ENCODE peak calls at places on chromosomes 5 and 9, in ten cellular contexts. One of them, this sample, is unnamed.

GRCh38 chr5:150044334-150044681 is 42.0 kb downstream of the CSF1R start:
- DNase-seq in NCI-H524 treated with DMSO at 0.1 percent for 48 hours: no peak
- DNase-seq in non-pigmented ciliary epithelial cell: peak
- DNase-seq in foreskin fibroblast: peak
- DNase-seq in Peyer's patch: no peak
- DNase-seq in H7: no peak
- DNase-seq in EH: peak
- DNase-seq in posterior vena cava: no peak
- DNase-seq in GM13976: no peak
- DNase-seq in heart right ventricle: no peak
- DNase-seq in this sample: no peak

GRCh38 chr9:7086389-7086788 is 328.6 kb downstream of the KDM4C start:
- DNase-seq in GM13976: no peak
- DNase-seq in Peyer's patch: no peak
- DNase-seq in non-pigmented ciliary epithelial cell: no peak
- DNase-seq in posterior vena cava: no peak
- DNase-seq in foreskin fibroblast: no peak
- DNase-seq in H7: no peak
- DNase-seq in heart right ventricle: no peak
- DNase-seq in NCI-H524 treated with DMSO at 0.1 percent for 48 hours: no peak
- DNase-seq in EH: no peak
- DNase-seq in this sample: no peak

GRCh38 chr5:175688352-175689146 is 30.7 kb downstream of the HRH2 start:
- DNase-seq in foreskin fibroblast: no peak
- DNase-seq in H7: peak
- DNase-seq in NCI-H524 treated with DMSO at 0.1 percent for 48 hours: no peak
- DNase-seq in non-pigmented ciliary epithelial cell: no peak
- DNase-seq in heart right ventricle: no peak
- DNase-seq in EH: no peak
- DNase-seq in posterior vena cava: peak
- DNase-seq in GM13976: no peak
- DNase-seq in Peyer's patch: no peak
- DNase-seq in this sample: no peak

GRCh38 chr9:83503881-83504280 is 34.3 kb downstream of the FRMD3 start:
- DNase-seq in NCI-H524 treated with DMSO at 0.1 percent for 48 hours: no peak
- DNase-seq in posterior vena cava: no peak
- DNase-seq in foreskin fibroblast: no peak
- DNase-seq in heart right ventricle: no peak
- DNase-seq in EH: no peak
- DNase-seq in non-pigmented ciliary epithelial cell: no peak
- DNase-seq in H7: no peak
- DNase-seq in Peyer's patch: no peak
- DNase-seq in GM13976: no peak
- DNase-seq in this sample: no peak

GRCh38 chr9:98558575-98558974 is 150.2 kb downstream of the GABBR2 start:
- DNase-seq in heart right ventricle: no peak
- DNase-seq in Peyer's patch: no peak
- DNase-seq in posterior vena cava: no peak
- DNase-seq in NCI-H524 treated with DMSO at 0.1 percent for 48 hours: no peak
- DNase-seq in non-pigmented ciliary epithelial cell: no peak
- DNase-seq in foreskin fibroblast: no peak
- DNase-seq in H7: no peak
- DNase-seq in GM13976: no peak
- DNase-seq in EH: no peak
- DNase-seq in this sample: no peak

GRCh38 chr5:133048993-133049725 is 2.7 kb upstream of the HSPA4 start:
- DNase-seq in Peyer's patch: no peak
- DNase-seq in posterior vena cava: no peak
- DNase-seq in foreskin fibroblast: no peak
- DNase-seq in EH: peak
- DNase-seq in GM13976: no peak
- DNase-seq in NCI-H524 treated with DMSO at 0.1 percent for 48 hours: no peak
- DNase-seq in non-pigmented ciliary epithelial cell: no peak
- DNase-seq in H7: no peak
- DNase-seq in heart right ventricle: no peak
- DNase-seq in this sample: no peak

GRCh38 chr5:69074664-69075521 is 18.9 kb upstream of the SLC30A5 start:
- DNase-seq in EH: no peak
- DNase-seq in GM13976: no peak
- DNase-seq in Peyer's patch: no peak
- DNase-seq in NCI-H524 treated with DMSO at 0.1 percent for 48 hours: no peak
- DNase-seq in non-pigmented ciliary epithelial cell: no peak
- DNase-seq in heart right ventricle: no peak
- DNase-seq in H7: peak
- DNase-seq in posterior vena cava: no peak
- DNase-seq in foreskin fibroblast: no peak
- DNase-seq in this sample: peak

GRCh38 chr5:111347021-111347420 is 122.8 kb downstream of the CAMK4 start:
- DNase-seq in posterior vena cava: no peak
- DNase-seq in EH: no peak
- DNase-seq in non-pigmented ciliary epithelial cell: no peak
- DNase-seq in GM13976: no peak
- DNase-seq in heart right ventricle: no peak
- DNase-seq in foreskin fibroblast: no peak
- DNase-seq in Peyer's patch: no peak
- DNase-seq in H7: no peak
- DNase-seq in NCI-H524 treated with DMSO at 0.1 percent for 48 hours: no peak
- DNase-seq in this sample: no peak

GRCh38 chr5:181261320-181262085 is 560 bp upstream of the TRIM52 start:
- DNase-seq in posterior vena cava: peak
- DNase-seq in EH: peak
- DNase-seq in GM13976: peak
- DNase-seq in heart right ventricle: peak
- DNase-seq in foreskin fibroblast: peak
- DNase-seq in H7: peak
- DNase-seq in NCI-H524 treated with DMSO at 0.1 percent for 48 hours: no peak
- DNase-seq in Peyer's patch: peak
- DNase-seq in non-pigmented ciliary epithelial cell: no peak
- DNase-seq in this sample: peak

GRCh38 chr9:6944093-6944551 is 186.3 kb downstream of the KDM4C start:
- DNase-seq in foreskin fibroblast: peak
- DNase-seq in H7: no peak
- DNase-seq in NCI-H524 treated with DMSO at 0.1 percent for 48 hours: peak
- DNase-seq in non-pigmented ciliary epithelial cell: no peak
- DNase-seq in posterior vena cava: no peak
- DNase-seq in Peyer's patch: no peak
- DNase-seq in GM13976: no peak
- DNase-seq in EH: peak
- DNase-seq in heart right ventricle: no peak
- DNase-seq in this sample: peak

GRCh38 chr5:60483046-60483445 is 216.9 kb downstream of the DEPDC1B start:
- DNase-seq in EH: peak
- DNase-seq in heart right ventricle: no peak
- DNase-seq in GM13976: no peak
- DNase-seq in NCI-H524 treated with DMSO at 0.1 percent for 48 hours: no peak
- DNase-seq in H7: no peak
- DNase-seq in posterior vena cava: no peak
- DNase-seq in foreskin fibroblast: no peak
- DNase-seq in Peyer's patch: no peak
- DNase-seq in non-pigmented ciliary epithelial cell: no peak
- DNase-seq in this sample: no peak

GRCh38 chr5:1007681-1008450 is 736 bp upstream of the NKD2 start:
- DNase-seq in H7: no peak
- DNase-seq in posterior vena cava: peak
- DNase-seq in heart right ventricle: peak
- DNase-seq in EH: no peak
- DNase-seq in NCI-H524 treated with DMSO at 0.1 percent for 48 hours: no peak
- DNase-seq in GM13976: no peak
- DNase-seq in foreskin fibroblast: no peak
- DNase-seq in Peyer's patch: peak
- DNase-seq in non-pigmented ciliary epithelial cell: no peak
- DNase-seq in this sample: no peak

GRCh38 chr9:86735772-86736458 is 211.4 kb downstream of the GAS1 start:
- DNase-seq in Peyer's patch: no peak
- DNase-seq in foreskin fibroblast: no peak
- DNase-seq in GM13976: no peak
- DNase-seq in posterior vena cava: no peak
- DNase-seq in NCI-H524 treated with DMSO at 0.1 percent for 48 hours: no peak
- DNase-seq in EH: peak
- DNase-seq in H7: no peak
- DNase-seq in non-pigmented ciliary epithelial cell: no peak
- DNase-seq in heart right ventricle: no peak
- DNase-seq in this sample: no peak

GRCh38 chr9:2461886-2462285 is 159.7 kb upstream of the VLDLR start:
- DNase-seq in GM13976: no peak
- DNase-seq in EH: peak
- DNase-seq in non-pigmented ciliary epithelial cell: no peak
- DNase-seq in NCI-H524 treated with DMSO at 0.1 percent for 48 hours: no peak
- DNase-seq in foreskin fibroblast: no peak
- DNase-seq in Peyer's patch: no peak
- DNase-seq in posterior vena cava: no peak
- DNase-seq in heart right ventricle: no peak
- DNase-seq in H7: no peak
- DNase-seq in this sample: no peak

GRCh38 chr5:169979871-169980270 is 424 bp downstream of the INSYN2B start:
- DNase-seq in NCI-H524 treated with DMSO at 0.1 percent for 48 hours: no peak
- DNase-seq in heart right ventricle: no peak
- DNase-seq in foreskin fibroblast: no peak
- DNase-seq in posterior vena cava: no peak
- DNase-seq in H7: no peak
- DNase-seq in non-pigmented ciliary epithelial cell: no peak
- DNase-seq in EH: peak
- DNase-seq in GM13976: no peak
- DNase-seq in Peyer's patch: no peak
- DNase-seq in this sample: no peak

GRCh38 chr9:37801287-37801850 is 772 bp downstream of the DCAF10 start:
- DNase-seq in posterior vena cava: peak
- DNase-seq in Peyer's patch: peak
- DNase-seq in NCI-H524 treated with DMSO at 0.1 percent for 48 hours: no peak
- DNase-seq in foreskin fibroblast: no peak
- DNase-seq in GM13976: peak
- DNase-seq in H7: peak
- DNase-seq in non-pigmented ciliary epithelial cell: no peak
- DNase-seq in EH: peak
- DNase-seq in heart right ventricle: peak
- DNase-seq in this sample: peak

GRCh38 chr5:82885657-82886389 is 191.4 kb downstream of the TMEM167A start:
- DNase-seq in heart right ventricle: no peak
- DNase-seq in GM13976: peak
- DNase-seq in H7: no peak
- DNase-seq in non-pigmented ciliary epithelial cell: peak
- DNase-seq in foreskin fibroblast: peak
- DNase-seq in EH: peak
- DNase-seq in posterior vena cava: no peak
- DNase-seq in Peyer's patch: no peak
- DNase-seq in NCI-H524 treated with DMSO at 0.1 percent for 48 hours: no peak
- DNase-seq in this sample: no peak

GRCh38 chr5:657570-657969 is 35.6 kb downstream of the TPPP start:
- DNase-seq in NCI-H524 treated with DMSO at 0.1 percent for 48 hours: no peak
- DNase-seq in non-pigmented ciliary epithelial cell: peak
- DNase-seq in GM13976: no peak
- DNase-seq in H7: no peak
- DNase-seq in EH: peak
- DNase-seq in foreskin fibroblast: peak
- DNase-seq in Peyer's patch: no peak
- DNase-seq in posterior vena cava: no peak
- DNase-seq in heart right ventricle: no peak
- DNase-seq in this sample: no peak

GRCh38 chr9:126471084-126471611 is 142.6 kb upstream of the LMX1B start:
- DNase-seq in non-pigmented ciliary epithelial cell: no peak
- DNase-seq in H7: no peak
- DNase-seq in posterior vena cava: peak
- DNase-seq in heart right ventricle: peak
- DNase-seq in EH: peak
- DNase-seq in foreskin fibroblast: peak
- DNase-seq in GM13976: no peak
- DNase-seq in Peyer's patch: peak
- DNase-seq in NCI-H524 treated with DMSO at 0.1 percent for 48 hours: no peak
- DNase-seq in this sample: no peak

GRCh38 chr5:172694061-172694460 is 53.0 kb downstream of the NEURL1B start:
- DNase-seq in Peyer's patch: no peak
- DNase-seq in heart right ventricle: no peak
- DNase-seq in foreskin fibroblast: no peak
- DNase-seq in non-pigmented ciliary epithelial cell: no peak
- DNase-seq in posterior vena cava: no peak
- DNase-seq in EH: no peak
- DNase-seq in H7: peak
- DNase-seq in GM13976: no peak
- DNase-seq in NCI-H524 treated with DMSO at 0.1 percent for 48 hours: no peak
- DNase-seq in this sample: peak

GRCh38 chr5:154501566-154501965 is 23.5 kb upstream of the HAND1 start:
- DNase-seq in EH: no peak
- DNase-seq in posterior vena cava: no peak
- DNase-seq in NCI-H524 treated with DMSO at 0.1 percent for 48 hours: no peak
- DNase-seq in Peyer's patch: no peak
- DNase-seq in foreskin fibroblast: no peak
- DNase-seq in heart right ventricle: no peak
- DNase-seq in GM13976: no peak
- DNase-seq in non-pigmented ciliary epithelial cell: no peak
- DNase-seq in H7: peak
- DNase-seq in this sample: no peak

GRCh38 chr9:113993838-113994540 is 84.1 kb downstream of the AMBP start:
- DNase-seq in GM13976: no peak
- DNase-seq in NCI-H524 treated with DMSO at 0.1 percent for 48 hours: no peak
- DNase-seq in Peyer's patch: no peak
- DNase-seq in foreskin fibroblast: no peak
- DNase-seq in EH: no peak
- DNase-seq in H7: no peak
- DNase-seq in posterior vena cava: peak
- DNase-seq in non-pigmented ciliary epithelial cell: no peak
- DNase-seq in heart right ventricle: peak
- DNase-seq in this sample: peak

GRCh38 chr9:28056006-28056405 is 482.7 kb upstream of the C9orf72 start:
- DNase-seq in non-pigmented ciliary epithelial cell: no peak
- DNase-seq in heart right ventricle: no peak
- DNase-seq in posterior vena cava: no peak
- DNase-seq in Peyer's patch: no peak
- DNase-seq in NCI-H524 treated with DMSO at 0.1 percent for 48 hours: no peak
- DNase-seq in EH: no peak
- DNase-seq in foreskin fibroblast: no peak
- DNase-seq in GM13976: no peak
- DNase-seq in H7: no peak
- DNase-seq in this sample: no peak

GRCh38 chr5:14036947-14037346 is 92.5 kb upstream of the DNAH5 start:
- DNase-seq in H7: no peak
- DNase-seq in EH: peak
- DNase-seq in non-pigmented ciliary epithelial cell: no peak
- DNase-seq in Peyer's patch: no peak
- DNase-seq in heart right ventricle: no peak
- DNase-seq in foreskin fibroblast: no peak
- DNase-seq in posterior vena cava: no peak
- DNase-seq in NCI-H524 treated with DMSO at 0.1 percent for 48 hours: no peak
- DNase-seq in GM13976: no peak
- DNase-seq in this sample: no peak

This sample was measured in SK-N-SH.